ENCODE peak calls at places on chromosomes 13 and 19, in four cellular contexts. T is T1000; C is CD8-positive, alpha-beta T cell; I is brain pericyte. O is an unnamed sample.

GRCh38 chr13:85590231-85590931 is 208.8 kb downstream of the SLITRK6 start:
- DNase-seq in T (peak), C (no peak), I (no peak), O (peak)

GRCh38 chr19:583968-584239 is 5.8 kb upstream of the HCN2 start:
- DNase-seq in T (no peak), C (no peak), I (no peak), O (no peak)

GRCh38 chr13:36421447-36421846 is 10.8 kb upstream of the CCNA1 start:
- DNase-seq in T (no peak), C (no peak), I (no peak), O (peak)

GRCh38 chr19:49470615-49470978 is 3.4 kb upstream of the FLT3LG start:
- DNase-seq in T (no peak), C (no peak), I (no peak), O (no peak)

GRCh38 chr19:57947419-57948134 is at the start of gene ZNF256:
- DNase-seq in T (peak), C (peak), I (peak), O (peak)

GRCh38 chr19:1622007-1622406 is 16.7 kb upstream of the UQCR11 start:
- DNase-seq in T (no peak), C (no peak), I (no peak), O (no peak)

GRCh38 chr13:49833402-49833801 is 40.9 kb upstream of the KPNA3 start:
- DNase-seq in T (no peak), C (no peak), I (no peak), O (no peak)

GRCh38 chr19:11171144-11171543 is 15.6 kb upstream of the SPC24 start:
- DNase-seq in T (no peak), C (no peak), I (no peak), O (no peak)

GRCh38 chr13:43874512-43875092 is 4.9 kb downstream of the CCDC122 start:
- DNase-seq in T (no peak), C (no peak), I (no peak), O (peak)

GRCh38 chr13:27007166-27007565 is 164.4 kb downstream of the USP12 start:
- DNase-seq in T (no peak), C (no peak), I (no peak), O (no peak)

GRCh38 chr13:23268441-23268840 is 87.7 kb downstream of the SGCG start:
- DNase-seq in T (no peak), C (no peak), I (no peak), O (no peak)

GRCh38 chr19:18399008-18399407 is 1.6 kb upstream of the LRRC25 start:
- DNase-seq in T (no peak), C (no peak), I (no peak), O (peak)

GRCh38 chr19:56966225-56966696 is 125.7 kb upstream of the PEG3 start:
- DNase-seq in T (no peak), C (no peak), I (no peak), O (no peak)

GRCh38 chr13:73825143-73825542 is 309.1 kb downstream of the KLF12 start:
- DNase-seq in T (no peak), C (no peak), I (no peak), O (no peak)

GRCh38 chr13:59690857-59691500 is 472.7 kb downstream of the DIAPH3 start:
- DNase-seq in T (no peak), C (no peak), I (no peak), O (no peak)

O was measured in PC-3.